ENCODE peak calls at places on chromosomes 16 and 17, in four cellular contexts. Y, X, F and Z are unnamed samples.

GRCh38 chr17:78374631-78375274 is 3.7 kb upstream of the PGS1 start:
- DNase-seq in Y (no peak), X (no peak), F (no peak), Z (no peak)

GRCh38 chr16:85842435-85842834 is 42.9 kb downstream of the COX4I1 start:
- DNase-seq in Y (no peak), X (no peak), F (no peak), Z (no peak)

GRCh38 chr17:39791296-39791992 is 53.7 kb downstream of the GRB7 start:
- DNase-seq in Y (no peak), X (no peak), F (no peak), Z (no peak)

GRCh38 chr17:36722121-36722902 is 120.9 kb downstream of the MRM1 start:
- DNase-seq in Y (peak; percentile 72), X (peak; percentile 54), F (no peak), Z (peak; percentile 66)

GRCh38 chr17:21841839-21842238 is 149.5 kb downstream of the KCNJ18 start:
- DNase-seq in Y (peak; percentile 30), X (no peak), F (no peak), Z (no peak)

GRCh38 chr16:57606847-57607501 is 21.5 kb upstream of the ADGRG1 start:
- DNase-seq in Y (no peak), X (peak; percentile 90), F (no peak), Z (peak; percentile 73)

GRCh38 chr16:290015-290680 is 7.2 kb downstream of the PDIA2 start:
- DNase-seq in Y (no peak), X (no peak), F (no peak), Z (no peak)

GRCh38 chr16:35691057-35691456 is 2231.6 kb downstream of the TP53TG3F start:
- DNase-seq in Y (no peak), X (no peak), F (no peak), Z (no peak)

GRCh38 chr16:84603115-84603816 is 14.6 kb downstream of the COTL1 start:
- DNase-seq in Y (peak; percentile 93), X (peak; percentile 72), F (peak; percentile 68), Z (peak; percentile 87)

GRCh38 chr16:2194166-2194834 is 2.1 kb downstream of the CASKIN1 start:
- DNase-seq in Y (no peak), X (no peak), F (no peak), Z (no peak)

GRCh38 chr17:73088561-73088960 is 3.9 kb downstream of the SLC39A11 start:
- DNase-seq in Y (no peak), X (no peak), F (no peak), Z (no peak)

GRCh38 chr16:67055712-67056487 is 27.0 kb downstream of the CBFB start:
- DNase-seq in Y (no peak), X (no peak), F (peak; percentile 95), Z (no peak)

GRCh38 chr17:47829870-47830269 is 1.5 kb downstream of the MRPL10 start:
- DNase-seq in Y (no peak), X (no peak), F (no peak), Z (no peak)

GRCh38 chr16:89538286-89538685 is 22.2 kb upstream of the RPL13 start:
- DNase-seq in Y (no peak), X (no peak), F (no peak), Z (no peak)

GRCh38 chr17:14037453-14037852 is 31.9 kb upstream of the COX10 start:
- DNase-seq in Y (no peak), X (no peak), F (no peak), Z (no peak)

GRCh38 chr17:47703191-47703591 is 9.2 kb downstream of the TBKBP1 start:
- DNase-seq in Y (no peak), X (no peak), F (no peak), Z (peak; percentile 72)

GRCh38 chr16:5056347-5056746 is 9.4 kb downstream of the C16orf89 start:
- DNase-seq in Y (no peak), X (peak; percentile 29), F (no peak), Z (no peak)

GRCh38 chr16:58307583-58308312 is 12.9 kb upstream of the PRSS54 start:
- DNase-seq in Y (no peak), X (no peak), F (no peak), Z (no peak)